ENCODE peak calls at places on chromosomes 5 and 9, in five cellular contexts. F, G, U, P and A are unnamed samples.

GRCh38 chr5:67211926-67212325 is 15.3 kb upstream of the CD180 start:
- DNase-seq in G (no peak), P (peak; percentile 81), U (peak; percentile 71), F (no peak), A (no peak)

GRCh38 chr5:127892467-127893207 is 189.4 kb downstream of the CCDC192 start:
- DNase-seq in G (no peak), P (peak; percentile 56), F (peak; percentile 24), U (peak; percentile 61), A (peak; percentile 81)

GRCh38 chr5:102554728-102555127 is 55.9 kb upstream of the SLCO6A1 start:
- DNase-seq in G (no peak), U (peak; percentile 24), F (peak; percentile 46), P (no peak), A (peak; percentile 23)

GRCh38 chr9:27109621-27110020 is 596 bp downstream of the TEK start:
- DNase-seq in U (no peak), P (no peak), G (no peak), F (no peak), A (no peak)

GRCh38 chr5:178361657-178362445 is 129.2 kb upstream of the PHYKPL start:
- DNase-seq in U (no peak), P (peak; percentile 43), G (no peak), F (no peak), A (peak; percentile 47)

GRCh38 chr9:98994226-98995058 is 50.7 kb downstream of the COL15A1 start:
- DNase-seq in P (no peak), U (no peak), F (no peak), G (no peak), A (no peak)

GRCh38 chr9:98823666-98824334 is 16.3 kb downstream of the GALNT12 start:
- DNase-seq in U (no peak), F (peak; percentile 72), P (no peak), G (no peak), A (no peak)

GRCh38 chr5:85304524-85304923 is 919.8 kb upstream of the EDIL3 start:
- DNase-seq in P (no peak), U (no peak), G (no peak), F (no peak), A (no peak)

GRCh38 chr9:115396071-115396529 is 278.1 kb upstream of the TNC start:
- DNase-seq in G (no peak), F (no peak), U (peak; percentile 10), P (no peak), A (no peak)

GRCh38 chr5:178208540-178209227 is 4.4 kb downstream of the HNRNPAB start:
- DNase-seq in U (no peak), F (no peak), P (peak; percentile 43), G (no peak), A (no peak)

GRCh38 chr5:169826618-169827017 is 153.7 kb downstream of the INSYN2B start:
- DNase-seq in U (peak; percentile 26), F (no peak), G (no peak), P (no peak), A (no peak)

GRCh38 chr9:21994526-21994995 is at the start of gene CDKN2B-AS1:
- DNase-seq in U (peak; percentile 77), F (peak; percentile 89), P (peak; percentile 89), G (no peak), A (peak; percentile 84)

GRCh38 chr5:173911623-173912022 is 23.5 kb downstream of the CPEB4 start:
- DNase-seq in G (no peak), F (no peak), P (no peak), U (no peak), A (no peak)

GRCh38 chr5:95285406-95285761 is 490 bp upstream of the MCTP1 start:
- DNase-seq in F (no peak), P (peak; percentile 4), U (no peak), G (no peak), A (no peak)